ENCODE peak calls at places on chromosome 7, in five cellular contexts. One of them, this sample, is unnamed.

GRCh38 chr7:158109364-158110033 is 478.1 kb downstream of the PTPRN2 start:
- DNase-seq in astrocyte of the hippocampus: no peak
- DNase-seq in right cardiac atrium: no peak
- DNase-seq in GM12865: peak
- DNase-seq in iPS-NIHi11: no peak
- DNase-seq in this sample: no peak

GRCh38 chr7:40851001-40851400 is 716.2 kb downstream of the SUGCT start:
- DNase-seq in astrocyte of the hippocampus: no peak
- DNase-seq in iPS-NIHi11: no peak
- DNase-seq in GM12865: no peak
- DNase-seq in right cardiac atrium: no peak
- DNase-seq in this sample: no peak

GRCh38 chr7:28999421-28999820 is 41.3 kb upstream of the TRIL start:
- DNase-seq in right cardiac atrium: no peak
- DNase-seq in astrocyte of the hippocampus: no peak
- DNase-seq in iPS-NIHi11: no peak
- DNase-seq in GM12865: no peak
- DNase-seq in this sample: no peak

GRCh38 chr7:87413951-87414381 is 61.5 kb downstream of the ABCB4 start:
- DNase-seq in right cardiac atrium: no peak
- DNase-seq in iPS-NIHi11: no peak
- DNase-seq in astrocyte of the hippocampus: peak
- DNase-seq in GM12865: no peak
- DNase-seq in this sample: no peak

GRCh38 chr7:54541941-54542618 is at the start of gene VSTM2A:
- DNase-seq in iPS-NIHi11: peak
- DNase-seq in GM12865: no peak
- DNase-seq in right cardiac atrium: no peak
- DNase-seq in astrocyte of the hippocampus: peak
- DNase-seq in this sample: no peak

GRCh38 chr7:69759373-69759772 is 161.1 kb downstream of the AUTS2 start:
- DNase-seq in right cardiac atrium: no peak
- DNase-seq in GM12865: no peak
- DNase-seq in astrocyte of the hippocampus: no peak
- DNase-seq in iPS-NIHi11: no peak
- DNase-seq in this sample: no peak

GRCh38 chr7:17357952-17358351 is 59.5 kb downstream of the AHR start:
- DNase-seq in right cardiac atrium: no peak
- DNase-seq in astrocyte of the hippocampus: peak
- DNase-seq in GM12865: no peak
- DNase-seq in iPS-NIHi11: no peak
- DNase-seq in this sample: no peak

GRCh38 chr7:99019523-99020412 is 124.1 kb downstream of the SMURF1 start:
- DNase-seq in astrocyte of the hippocampus: no peak
- DNase-seq in right cardiac atrium: no peak
- DNase-seq in iPS-NIHi11: no peak
- DNase-seq in GM12865: no peak
- DNase-seq in this sample: no peak

GRCh38 chr7:88331322-88331721 is 24.6 kb upstream of the STEAP4 start:
- DNase-seq in GM12865: no peak
- DNase-seq in astrocyte of the hippocampus: no peak
- DNase-seq in right cardiac atrium: no peak
- DNase-seq in iPS-NIHi11: no peak
- DNase-seq in this sample: no peak

GRCh38 chr7:1758417-1758858 is 88.4 kb downstream of the ELFN1 start:
- DNase-seq in right cardiac atrium: peak
- DNase-seq in GM12865: peak
- DNase-seq in astrocyte of the hippocampus: peak
- DNase-seq in iPS-NIHi11: peak
- DNase-seq in this sample: no peak

GRCh38 chr7:107180378-107180777 is 11.6 kb downstream of the HBP1 start:
- DNase-seq in astrocyte of the hippocampus: peak
- DNase-seq in iPS-NIHi11: no peak
- DNase-seq in GM12865: peak
- DNase-seq in right cardiac atrium: peak
- DNase-seq in this sample: no peak

GRCh38 chr7:1706721-1707613 is 36.9 kb downstream of the ELFN1 start:
- DNase-seq in iPS-NIHi11: no peak
- DNase-seq in GM12865: no peak
- DNase-seq in astrocyte of the hippocampus: no peak
- DNase-seq in right cardiac atrium: no peak
- DNase-seq in this sample: no peak

GRCh38 chr7:157490465-157490912 is 153.7 kb downstream of the DNAJB6 start:
- DNase-seq in iPS-NIHi11: no peak
- DNase-seq in astrocyte of the hippocampus: peak
- DNase-seq in GM12865: peak
- DNase-seq in right cardiac atrium: no peak
- DNase-seq in this sample: no peak

GRCh38 chr7:2266911-2267310 is 24.9 kb downstream of the NUDT1 start:
- DNase-seq in right cardiac atrium: no peak
- DNase-seq in iPS-NIHi11: no peak
- DNase-seq in GM12865: no peak
- DNase-seq in astrocyte of the hippocampus: no peak
- DNase-seq in this sample: no peak

GRCh38 chr7:116571037-116571436 is 46.2 kb downstream of the CAV1 start:
- DNase-seq in iPS-NIHi11: no peak
- DNase-seq in right cardiac atrium: no peak
- DNase-seq in GM12865: no peak
- DNase-seq in astrocyte of the hippocampus: peak
- DNase-seq in this sample: no peak

GRCh38 chr7:54542920-54543539 is 855 bp downstream of the VSTM2A start:
- DNase-seq in right cardiac atrium: no peak
- DNase-seq in iPS-NIHi11: peak
- DNase-seq in astrocyte of the hippocampus: peak
- DNase-seq in GM12865: no peak
- DNase-seq in this sample: no peak

GRCh38 chr7:102028206-102028826 is 210.9 kb downstream of the CUX1 start:
- DNase-seq in iPS-NIHi11: no peak
- DNase-seq in GM12865: peak
- DNase-seq in right cardiac atrium: no peak
- DNase-seq in astrocyte of the hippocampus: no peak
- DNase-seq in this sample: peak

GRCh38 chr7:74604326-74605020 is 53.0 kb upstream of the GTF2I start:
- DNase-seq in right cardiac atrium: peak
- DNase-seq in iPS-NIHi11: no peak
- DNase-seq in astrocyte of the hippocampus: no peak
- DNase-seq in GM12865: no peak
- DNase-seq in this sample: no peak

GRCh38 chr7:11193131-11193867 is 219.6 kb downstream of the PHF14 start:
- DNase-seq in iPS-NIHi11: peak
- DNase-seq in astrocyte of the hippocampus: peak
- DNase-seq in right cardiac atrium: no peak
- DNase-seq in GM12865: no peak
- DNase-seq in this sample: no peak

GRCh38 chr7:52719677-52720076 is 315.8 kb upstream of the POM121L12 start:
- DNase-seq in astrocyte of the hippocampus: peak
- DNase-seq in iPS-NIHi11: no peak
- DNase-seq in right cardiac atrium: no peak
- DNase-seq in GM12865: no peak
- DNase-seq in this sample: no peak

GRCh38 chr7:8260871-8261707 is 878 bp downstream of the ICA1 start:
- DNase-seq in right cardiac atrium: peak
- DNase-seq in astrocyte of the hippocampus: peak
- DNase-seq in GM12865: peak
- DNase-seq in iPS-NIHi11: peak
- DNase-seq in this sample: no peak

GRCh38 chr7:52862321-52862720 is 173.1 kb upstream of the POM121L12 start:
- DNase-seq in astrocyte of the hippocampus: no peak
- DNase-seq in iPS-NIHi11: no peak
- DNase-seq in right cardiac atrium: no peak
- DNase-seq in GM12865: no peak
- DNase-seq in this sample: no peak

GRCh38 chr7:114356133-114356532 is 58.5 kb upstream of the FOXP2 start:
- DNase-seq in right cardiac atrium: no peak
- DNase-seq in GM12865: no peak
- DNase-seq in iPS-NIHi11: no peak
- DNase-seq in astrocyte of the hippocampus: no peak
- DNase-seq in this sample: no peak